ENCODE peak calls at places on chromosomes 2 and 18, in five cellular contexts. E is lower lobe of right lung, I is gastrocnemius medialis, Q is tibial artery, J is uterus. H is an unnamed sample.
A peak's percentile ranks its signal among the peaks of the same experiment; 100 is the strongest.

GRCh38 chr18:59959606-59960005 is 59.8 kb downstream of the PMAIP1 start:
- DNase-seq in E (no peak), I (no peak), Q (no peak), J (no peak), H (no peak)

GRCh38 chr18:59718108-59719057 is 21.2 kb upstream of the CCBE1 start:
- DNase-seq in E (no peak), I (no peak), Q (no peak), J (no peak), H (no peak)

GRCh38 chr2:24955232-24955631 is 16.5 kb downstream of the DNAJC27 start:
- DNase-seq in E (no peak), I (no peak), Q (no peak), J (no peak), H (no peak)

GRCh38 chr2:197571622-197572271 is 55.9 kb downstream of the MOB4 start:
- DNase-seq in E (no peak), I (no peak), Q (no peak), J (no peak), H (no peak)

GRCh38 chr2:170869036-170869435 is 52.3 kb downstream of the GAD1 start:
- DNase-seq in E (no peak), I (no peak), Q (no peak), J (no peak), H (no peak)

GRCh38 chr2:13014783-13015182 is 298.0 kb downstream of the TRIB2 start:
- DNase-seq in E (no peak), I (no peak), Q (no peak), J (no peak), H (no peak)

GRCh38 chr2:160940699-160941098 is 219.5 kb upstream of the TANK start:
- DNase-seq in E (no peak), I (no peak), Q (no peak), J (no peak), H (no peak)

GRCh38 chr2:10283106-10284062 is 19.3 kb upstream of the HPCAL1 start:
- DNase-seq in E (peak; percentile 51), I (no peak), Q (no peak), J (no peak), H (no peak)

GRCh38 chr2:230794472-230794871 is 70.3 kb upstream of the ITM2C start:
- DNase-seq in E (no peak), I (no peak), Q (no peak), J (no peak), H (no peak)

GRCh38 chr2:214740867-214741266 is 68.6 kb downstream of the BARD1 start:
- DNase-seq in E (no peak), I (no peak), Q (no peak), J (no peak), H (no peak)
- H3K36me3 ChIP-seq in E (peaks cover 17% of the 10 kb centered on the region), I (peaks cover 8% of the 10 kb centered on the region), Q (peaks cover 16% of the 10 kb centered on the region), J (no peaks in the 10 kb centered on the region), H (peaks cover 9% of the 10 kb centered on the region)

DNA sequence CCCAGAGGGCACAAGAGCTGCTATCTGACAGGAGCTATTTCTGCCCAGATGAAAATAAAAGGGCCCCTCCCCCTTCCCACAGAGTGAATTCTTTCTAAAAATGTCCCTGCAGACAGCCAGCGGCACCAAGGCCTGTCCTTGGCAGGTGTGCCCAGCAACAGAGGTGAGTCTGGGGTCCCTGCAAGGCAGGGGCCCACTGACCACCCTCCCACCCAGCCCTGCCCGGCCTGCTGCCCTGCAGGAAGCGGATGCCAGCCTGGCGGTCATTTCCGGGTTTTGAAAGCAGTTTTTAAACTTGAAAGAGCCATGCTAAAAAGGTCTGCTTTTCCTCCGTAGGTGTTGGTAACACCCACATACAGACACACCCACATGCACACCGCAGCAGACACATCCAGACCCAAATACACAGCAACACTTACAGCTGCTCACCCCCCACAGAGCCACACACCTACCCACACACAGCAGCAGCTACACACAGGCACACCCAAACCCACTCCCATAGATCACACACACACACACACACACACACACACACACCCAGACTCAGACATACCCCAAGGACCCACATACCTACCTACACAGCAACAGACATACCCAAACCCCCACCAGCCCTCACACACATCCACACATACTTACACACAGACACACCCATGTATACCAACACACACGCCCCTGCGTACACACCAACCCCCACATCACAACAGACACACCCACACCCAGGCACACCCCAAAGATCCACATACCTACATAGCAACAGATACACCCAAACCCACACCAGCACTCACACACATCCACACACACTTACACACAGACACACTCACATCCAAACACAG is 7.6 kb downstream of the ZFP36L2 start:
- DNase-seq in E (peak; percentile 84), I (peak; percentile 53), Q (peak; percentile 53), J (peak; percentile 57), H (no peak)
- TF ChIP-seq CTCF in E (no peak), I (no peak), Q (no peak), J (no peak), H (no peak)

DNA sequence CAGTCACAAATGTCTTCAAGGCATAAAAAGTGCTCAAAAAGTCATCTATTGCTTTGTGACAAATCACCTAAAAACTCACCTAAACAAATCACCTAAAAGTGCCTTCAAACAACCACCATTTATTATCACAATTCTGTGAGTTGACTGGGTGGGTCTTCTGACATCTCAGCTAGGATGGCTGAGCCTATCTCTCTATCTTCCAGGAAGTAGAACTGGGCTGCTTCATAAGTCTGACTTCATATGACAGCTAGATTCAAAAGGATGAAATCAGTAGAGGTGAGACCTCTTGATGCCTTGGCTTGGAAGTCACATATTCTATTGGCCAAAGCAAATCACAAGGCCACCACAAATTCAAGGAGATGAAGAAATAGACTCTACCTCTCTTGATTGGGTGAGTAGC is 199.2 kb upstream of the SLC39A10 start:
- DNase-seq in E (no peak), I (no peak), Q (no peak), J (no peak), H (no peak)
- H3K36me3 ChIP-seq in E (no peaks in the 10 kb centered on the region), I (no peaks in the 10 kb centered on the region), Q (no peaks in the 10 kb centered on the region), J (no peaks in the 10 kb centered on the region), H (no peaks in the 10 kb centered on the region)

DNA sequence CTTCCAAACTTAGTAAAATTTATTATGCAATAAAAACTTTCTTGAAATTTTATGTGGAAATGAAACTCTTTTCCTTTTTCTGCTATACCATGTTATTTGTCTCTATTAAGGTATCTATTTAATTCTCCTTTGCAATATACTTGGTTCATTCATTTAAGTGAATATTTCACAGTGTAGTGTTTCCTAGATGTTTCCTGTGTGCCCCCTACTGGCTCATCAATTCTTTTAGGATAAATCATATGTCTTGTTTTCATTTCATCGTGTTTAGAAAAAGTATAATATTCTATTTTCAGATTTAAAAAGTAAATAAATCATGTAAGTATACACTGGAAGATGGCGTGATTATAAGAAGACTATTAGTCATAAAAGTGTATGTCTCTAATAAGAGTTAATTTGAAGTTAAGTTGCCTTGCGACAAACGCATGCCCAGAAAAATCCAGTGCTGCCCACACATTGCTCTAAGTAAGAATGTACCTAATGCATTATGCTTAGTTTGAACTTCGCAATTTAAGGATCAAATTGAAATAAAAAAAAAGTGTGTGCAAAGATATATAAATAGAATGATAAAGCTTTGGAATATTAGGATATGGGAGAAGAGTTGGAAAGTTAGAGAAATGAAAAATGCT is 525.4 kb downstream of the KCNJ3 start:
- DNase-seq in E (no peak), I (no peak), Q (no peak), J (no peak), H (no peak)
- TF ChIP-seq CTCF in E (peak; percentile 37), I (no peak), Q (peak; percentile 44), J (no peak), H (peak; percentile 19)

DNA sequence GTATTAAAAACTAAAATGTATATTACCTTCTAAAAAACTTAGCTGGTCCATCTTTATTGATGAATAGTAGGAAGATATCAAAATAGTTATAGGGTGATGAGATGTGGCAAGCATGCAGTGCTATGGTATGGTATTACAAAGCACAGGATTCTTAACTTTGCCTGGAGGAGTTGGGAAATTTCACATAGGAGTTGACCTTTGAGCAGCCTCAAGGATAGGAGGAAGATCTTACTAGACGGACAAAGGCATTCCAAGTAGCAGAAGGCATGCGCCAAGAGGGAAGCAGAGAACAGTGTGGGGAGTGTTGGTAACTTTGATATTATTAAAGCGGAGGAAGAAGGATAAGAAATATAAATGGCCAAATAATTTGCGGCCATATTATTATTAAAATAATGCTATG is 60.0 kb downstream of the TTC21B start:
- DNase-seq in E (no peak), I (no peak), Q (no peak), J (no peak), H (no peak)
- H3K36me3 ChIP-seq in E (peaks cover 59% of the 10 kb centered on the region), I (peaks cover 63% of the 10 kb centered on the region), Q (peaks cover 49% of the 10 kb centered on the region), J (no peaks in the 10 kb centered on the region), H (peaks cover 18% of the 10 kb centered on the region)

DNA sequence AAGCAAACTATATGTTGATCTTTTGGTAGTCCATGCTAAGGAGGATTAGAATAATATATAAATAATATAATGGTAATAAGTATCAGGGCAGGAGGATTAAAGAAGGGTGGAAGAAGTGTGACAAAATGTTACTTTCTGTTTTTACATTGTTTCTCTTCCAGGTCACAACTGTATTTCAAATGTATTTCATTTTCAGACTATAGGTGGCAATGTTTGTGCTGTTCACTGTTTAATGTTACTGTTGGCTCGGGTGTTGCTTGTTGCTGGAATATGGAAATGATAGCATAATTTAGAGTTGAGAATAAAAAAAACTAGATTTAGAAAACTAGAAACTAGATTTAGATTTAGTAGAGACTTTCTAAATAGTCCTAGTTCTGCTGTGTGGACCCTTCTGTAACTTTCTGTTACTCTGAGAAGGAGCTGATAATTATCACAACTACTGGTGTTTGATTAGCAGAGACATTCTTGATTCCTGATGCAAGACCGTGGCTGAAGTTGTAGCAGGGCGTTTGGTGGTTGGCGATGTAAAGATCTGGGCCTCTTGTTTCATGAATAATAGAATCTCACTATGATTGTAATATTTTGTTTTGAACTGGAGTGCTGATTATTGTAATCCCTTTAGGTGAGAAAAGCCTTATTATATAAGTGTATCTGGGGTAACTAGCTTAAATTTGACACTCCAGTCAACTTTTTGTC is 7.9 kb downstream of the NEDD4L start:
- DNase-seq in E (no peak), I (no peak), Q (no peak), J (no peak), H (no peak)
- TF ChIP-seq CTCF in E (peak; percentile 23), I (no peak), Q (no peak), J (no peak), H (no peak)

GRCh38 chr2:135840601-135841000 is 3.6 kb upstream of the LCT start:
- DNase-seq in E (no peak), I (no peak), Q (no peak), J (no peak), H (no peak)
- H3K36me3 ChIP-seq in E (peaks cover 31% of the 10 kb centered on the region), I (peaks cover 17% of the 10 kb centered on the region), Q (peaks cover 16% of the 10 kb centered on the region), J (no peaks in the 10 kb centered on the region), H (peaks cover 3% of the 10 kb centered on the region)

GRCh38 chr18:48419268-48420022 is 10.3 kb upstream of the ZBTB7C start:
- DNase-seq in E (no peak), I (no peak), Q (no peak), J (no peak), H (no peak)
- TF ChIP-seq CTCF in E (no peak), I (no peak), Q (no peak), J (no peak), H (no peak)

GRCh38 chr2:202938960-202939359 is 26.9 kb downstream of the CARF start:
- DNase-seq in E (no peak), I (no peak), Q (no peak), J (no peak), H (no peak)

GRCh38 chr2:202945497-202945896 is 33.4 kb downstream of the CARF start:
- DNase-seq in E (no peak), I (no peak), Q (no peak), J (no peak), H (no peak)

GRCh38 chr2:202944403-202944802 is 32.3 kb downstream of the CARF start:
- DNase-seq in E (no peak), I (no peak), Q (no peak), J (no peak), H (no peak)

GRCh38 chr2:202944816-202945215 is 32.7 kb downstream of the CARF start:
- DNase-seq in E (no peak), I (no peak), Q (no peak), J (no peak), H (no peak)

GRCh38 chr2:202941771-202942170 is 29.7 kb downstream of the CARF start:
- DNase-seq in E (no peak), I (no peak), Q (no peak), J (no peak), H (no peak)
- H3K36me3 ChIP-seq in E (peaks cover 8% of the 10 kb centered on the region), I (peaks cover 27% of the 10 kb centered on the region), Q (peaks cover 44% of the 10 kb centered on the region), J (no peaks in the 10 kb centered on the region), H (peaks cover 7% of the 10 kb centered on the region)